ENCODE peak calls at places on chromosomes 5 and 9, in five cellular contexts. O, C, W, M and Q are unnamed samples.

GRCh38 chr9:134943836-134944235 is 26.1 kb upstream of the FCN1 start:
- DNase-seq in O (no peak), C (no peak), W (no peak), M (no peak), Q (no peak)

GRCh38 chr9:16832101-16832500 is 38.4 kb downstream of the BNC2 start:
- DNase-seq in O (no peak), C (no peak), W (no peak), M (no peak), Q (no peak)

GRCh38 chr9:13491138-13491492 is 211.6 kb upstream of the MPDZ start:
- DNase-seq in O (no peak), C (no peak), W (no peak), M (no peak), Q (no peak)

GRCh38 chr9:88722753-88723152 is 187.8 kb downstream of the NXNL2 start:
- DNase-seq in O (no peak), C (no peak), W (no peak), M (no peak), Q (no peak)

GRCh38 chr5:81950996-81951395 is 20.8 kb upstream of the ATG10 start:
- DNase-seq in O (no peak), C (no peak), W (no peak), M (no peak), Q (no peak)

GRCh38 chr5:50684721-50685120 is 18.3 kb downstream of the PARP8 start:
- DNase-seq in O (no peak), C (no peak), W (no peak), M (no peak), Q (no peak)

GRCh38 chr9:129014124-129014523 is 14.0 kb downstream of the SH3GLB2 start:
- DNase-seq in O (no peak), C (no peak), W (no peak), M (no peak), Q (no peak)

GRCh38 chr5:133244242-133244641 is 192.4 kb downstream of the HSPA4 start:
- DNase-seq in O (peak; percentile 65), C (no peak), W (no peak), M (no peak), Q (no peak)

GRCh38 chr5:145941096-145941676 is 4.8 kb downstream of the SH3RF2 start:
- DNase-seq in O (no peak), C (no peak), W (no peak), M (no peak), Q (no peak)

GRCh38 chr5:119655081-119655480 is 25.7 kb downstream of the FAM170A start:
- DNase-seq in O (no peak), C (no peak), W (no peak), M (no peak), Q (no peak)

GRCh38 chr9:114905160-114905940 is 25.0 kb downstream of the TNFSF8 start:
- DNase-seq in O (no peak), C (no peak), W (no peak), M (no peak), Q (no peak)

GRCh38 chr5:52598954-52599353 is 188.8 kb upstream of the ITGA1 start:
- DNase-seq in O (no peak), C (no peak), W (no peak), M (no peak), Q (no peak)

GRCh38 chr5:90932052-90932699 is 373.6 kb downstream of the ADGRV1 start:
- DNase-seq in O (peak; percentile 48), C (peak; percentile 44), W (no peak), M (peak; percentile 52), Q (peak; percentile 12)

GRCh38 chr9:134204991-134205578 is 40.7 kb upstream of the RNU6ATAC start:
- DNase-seq in O (peak; percentile 41), C (no peak), W (no peak), M (no peak), Q (no peak)

GRCh38 chr5:87009146-87009545 is 258.5 kb upstream of the RASA1 start:
- DNase-seq in O (no peak), C (no peak), W (no peak), M (no peak), Q (no peak)

GRCh38 chr9:27460225-27461023 is 63.7 kb upstream of the IFNK start:
- DNase-seq in O (no peak), C (no peak), W (no peak), M (no peak), Q (peak; percentile 37)

GRCh38 chr5:163948086-163948666 is 442.8 kb downstream of the MAT2B start:
- DNase-seq in O (no peak), C (no peak), W (no peak), M (no peak), Q (no peak)

GRCh38 chr9:113373255-113373654 is 3.5 kb downstream of the HDHD3 start:
- DNase-seq in O (no peak), C (no peak), W (no peak), M (no peak), Q (no peak)

GRCh38 chr5:177260961-177261360 is 42.6 kb downstream of the RAB24 start:
- DNase-seq in O (no peak), C (no peak), W (no peak), M (no peak), Q (no peak)

GRCh38 chr5:60677831-60678664 is 21.9 kb downstream of the DEPDC1B start:
- DNase-seq in O (peak; percentile 64), C (no peak), W (no peak), M (peak; percentile 37), Q (peak; percentile 20)

GRCh38 chr5:105899726-105900125 is 1771.0 kb downstream of the EFNA5 start:
- DNase-seq in O (no peak), C (no peak), W (no peak), M (no peak), Q (no peak)

GRCh38 chr5:143002459-143003327 is 232.5 kb downstream of the ARHGAP26 start:
- DNase-seq in O (no peak), C (no peak), W (no peak), M (peak; percentile 23), Q (peak; percentile 82)
- TF ChIP-seq ATF3 in O (no peak), C (no peak), W (no peak), M (no peak), Q (no peak)

GRCh38 chr9:136629001-136629878 is 33.5 kb upstream of the EGFL7 start:
- DNase-seq in O (no peak), C (no peak), W (peak; percentile 47), M (no peak), Q (no peak)

GRCh38 chr9:136630662-136630992 is 32.1 kb upstream of the EGFL7 start:
- DNase-seq in O (no peak), C (no peak), W (no peak), M (no peak), Q (no peak)

GRCh38 chr9:136628287-136628686 is 34.4 kb upstream of the EGFL7 start:
- DNase-seq in O (no peak), C (no peak), W (no peak), M (no peak), Q (no peak)

GRCh38 chr9:136629879-136630661 is 32.6 kb upstream of the EGFL7 start:
- DNase-seq in O (peak; percentile 39), C (no peak), W (peak; percentile 88), M (peak; percentile 72), Q (no peak)

DNA sequence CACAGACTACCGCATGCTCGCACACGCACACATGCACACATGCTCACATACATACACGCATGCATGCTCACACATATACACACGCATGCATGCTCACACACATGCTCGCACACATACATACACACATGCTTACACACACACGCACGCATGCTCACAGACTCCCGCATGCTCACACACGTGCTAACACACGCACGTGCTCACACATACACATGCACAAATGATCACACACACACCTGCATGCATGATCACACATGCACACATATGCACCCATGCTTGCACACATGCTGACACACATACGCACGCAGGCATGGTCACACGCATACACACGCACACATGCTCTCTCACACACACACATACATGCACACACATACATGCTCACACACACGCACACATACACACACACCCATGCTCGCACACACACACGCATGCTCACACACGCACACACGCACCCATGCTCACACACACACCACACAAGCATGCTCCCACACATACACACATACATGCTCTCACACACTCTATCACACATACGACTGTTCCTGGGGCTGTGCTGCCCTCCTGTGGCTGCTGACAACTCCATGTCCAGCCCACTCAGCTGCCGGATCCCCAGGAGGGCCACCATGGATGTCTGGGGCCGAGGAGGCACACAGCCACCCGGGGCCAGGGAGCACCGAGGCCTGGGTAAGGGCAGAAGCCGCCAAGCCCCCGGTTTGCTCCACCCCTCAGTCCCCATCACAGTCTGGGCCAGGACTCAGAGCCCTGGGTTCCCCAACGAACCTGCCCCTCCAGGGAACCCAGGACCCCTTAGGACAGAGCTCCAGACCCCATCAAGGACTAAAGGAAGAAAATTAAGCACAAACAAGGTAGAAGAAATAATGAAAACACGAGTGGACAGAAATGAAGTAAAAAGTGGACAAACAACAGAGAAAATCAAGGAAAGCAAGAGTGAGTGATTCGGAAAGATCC is 31.4 kb upstream of the EGFL7 start:
- DNase-seq in O (peak; percentile 65), C (peak; percentile 60), W (peak; percentile 86), M (peak; percentile 77), Q (peak; percentile 40)
- TF ChIP-seq POLR2A in O (no peak), C (no peak), W (no peak), M (no peak), Q (no peak)

GRCh38 chr5:43042626-43043399 is 2.7 kb upstream of the ANXA2R start:
- DNase-seq in O (no peak), C (peak; percentile 62), W (peak; percentile 67), M (peak; percentile 41), Q (peak; percentile 55)

GRCh38 chr5:43041131-43041668 is 1.1 kb upstream of the ANXA2R start:
- DNase-seq in O (no peak), C (no peak), W (no peak), M (no peak), Q (no peak)

GRCh38 chr5:43042176-43042625 is 2.1 kb upstream of the ANXA2R start:
- DNase-seq in O (peak; percentile 47), C (peak; percentile 43), W (peak; percentile 79), M (peak; percentile 44), Q (no peak)

GRCh38 chr5:43040287-43041098 is at the start of gene ANXA2R:
- DNase-seq in O (peak; percentile 81), C (peak; percentile 92), W (peak; percentile 88), M (peak; percentile 45), Q (no peak)

DNA sequence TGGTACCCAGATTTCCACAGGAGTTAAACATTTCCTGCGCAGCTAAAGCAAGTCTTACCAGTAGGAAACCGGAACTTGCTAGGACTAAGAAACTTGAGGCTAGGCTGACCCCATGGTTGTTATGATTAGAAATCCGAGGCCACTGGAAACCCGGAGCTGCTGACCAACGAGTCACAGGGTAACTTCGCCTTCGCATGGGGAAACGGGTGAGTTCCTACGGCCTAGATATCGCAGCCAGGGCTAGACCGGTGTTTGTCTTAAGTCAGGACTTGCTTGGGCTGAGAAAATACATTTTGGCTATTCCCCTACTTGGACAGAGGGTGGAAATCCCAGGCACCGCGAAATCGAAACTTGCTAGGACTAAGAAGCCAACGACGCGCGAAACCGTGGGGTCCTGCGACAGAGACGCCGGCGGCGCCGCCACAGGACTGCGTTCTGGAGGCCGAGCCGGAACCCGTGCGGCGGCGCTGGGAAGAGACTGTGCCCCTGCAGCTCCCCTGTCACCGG is 1.6 kb upstream of the ANXA2R start:
- DNase-seq in O (peak; percentile 46), C (no peak), W (peak; percentile 75), M (no peak), Q (no peak)
- TF ChIP-seq ATF3 in O (no peak), C (no peak), W (no peak), M (no peak), Q (no peak)

GRCh38 chr5:150143725-150144058 is 12.0 kb downstream of the PDGFRB start:
- DNase-seq in O (no peak), C (no peak), W (no peak), M (no peak), Q (no peak)

GRCh38 chr5:150146235-150146634 is 9.4 kb downstream of the PDGFRB start:
- DNase-seq in O (no peak), C (no peak), W (no peak), M (no peak), Q (no peak)

GRCh38 chr5:150144211-150144801 is 11.3 kb downstream of the PDGFRB start:
- DNase-seq in O (no peak), C (no peak), W (no peak), M (peak; percentile 56), Q (no peak)

GRCh38 chr5:150142800-150143724 is 12.6 kb downstream of the PDGFRB start:
- DNase-seq in O (peak; percentile 91), C (peak; percentile 33), W (no peak), M (peak; percentile 62), Q (no peak)

GRCh38 chr5:150144876-150145275 is 10.8 kb downstream of the PDGFRB start:
- DNase-seq in O (no peak), C (no peak), W (no peak), M (no peak), Q (no peak)
- TF ChIP-seq POLR2A in O (no peak), C (no peak), W (no peak), M (no peak), Q (no peak)